ENCODE peak calls at places on chromosomes 6 and 20, in six cellular contexts. E is HCT116, D is breast epithelium, G is transverse colon, Z is stomach, S is GM23338. L is an unnamed sample.

GRCh38 chr6:120272038-120272437 is 922.5 kb upstream of the MAN1A1 start:
- DNase-seq in E (no peak), D (no peak), G (no peak), Z (no peak), S (no peak), L (no peak)

GRCh38 chr20:32168184-32168910 is 39.2 kb downstream of the PLAGL2 start:
- DNase-seq in E (peak), D (no peak), G (no peak), Z (no peak), S (peak), L (peak)

GRCh38 chr6:26232950-26233607 is 131.9 kb upstream of the BTN3A2 start:
- DNase-seq in E (no peak), D (no peak), G (no peak), Z (no peak), S (peak), L (peak)

GRCh38 chr6:4008324-4009047 is 70.5 kb downstream of the FAM217A start:
- DNase-seq in E (peak), D (no peak), G (no peak), Z (no peak), S (peak), L (no peak)

GRCh38 chr20:12318043-12318442 is 400.4 kb downstream of the BTBD3 start:
- DNase-seq in E (no peak), D (no peak), G (no peak), Z (no peak), S (peak), L (no peak)

GRCh38 chr6:113530769-113531168 is 326.4 kb upstream of the MARCKS start:
- DNase-seq in E (no peak), D (no peak), G (no peak), Z (no peak), S (no peak), L (no peak)

GRCh38 chr6:39107034-39107433 is 8.0 kb downstream of the SAYSD1 start:
- DNase-seq in E (no peak), D (no peak), G (no peak), Z (no peak), S (no peak), L (no peak)

GRCh38 chr6:144749263-144749662 is 464.1 kb downstream of the UTRN start:
- DNase-seq in E (no peak), D (no peak), G (no peak), Z (no peak), S (no peak), L (no peak)

GRCh38 chr6:10397756-10398438 is 17.0 kb downstream of the TFAP2A start:
- DNase-seq in E (no peak), D (no peak), G (no peak), Z (no peak), S (no peak), L (peak)

GRCh38 chr6:55528624-55529023 is 50.4 kb downstream of the HMGCLL1 start:
- DNase-seq in E (peak), D (no peak), G (no peak), Z (no peak), S (peak), L (no peak)

GRCh38 chr6:1379810-1380198 is 9.6 kb upstream of the FOXF2 start:
- DNase-seq in E (no peak), D (no peak), G (no peak), Z (no peak), S (no peak), L (no peak)

GRCh38 chr6:1378224-1379025 is 11.0 kb upstream of the FOXF2 start:
- DNase-seq in E (no peak), D (no peak), G (no peak), Z (no peak), S (peak), L (no peak)

GRCh38 chr6:1380625-1381396 is 8.6 kb upstream of the FOXF2 start:
- DNase-seq in E (no peak), D (no peak), G (no peak), Z (no peak), S (no peak), L (no peak)

GRCh38 chr6:1377526-1378223 is 11.7 kb upstream of the FOXF2 start:
- DNase-seq in E (no peak), D (no peak), G (no peak), Z (no peak), S (peak), L (no peak)

GRCh38 chr6:1379026-1379809 is 10.2 kb upstream of the FOXF2 start:
- DNase-seq in E (no peak), D (no peak), G (no peak), Z (no peak), S (no peak), L (peak)
- TF ChIP-seq POLR2AphosphoS5 in E (no peak), D (no peak), G (no peak), Z (no peak), S (no peak), L (no peak)

GRCh38 chr20:33884633-33885032 is 73.5 kb downstream of the CHMP4B start:
- DNase-seq in E (no peak), D (no peak), G (no peak), Z (no peak), S (no peak), L (no peak)
- H3K27ac ChIP-seq in E (no peak), D (no peak), G (no peak), Z (no peak), S (no peak), L (peak)

DNA sequence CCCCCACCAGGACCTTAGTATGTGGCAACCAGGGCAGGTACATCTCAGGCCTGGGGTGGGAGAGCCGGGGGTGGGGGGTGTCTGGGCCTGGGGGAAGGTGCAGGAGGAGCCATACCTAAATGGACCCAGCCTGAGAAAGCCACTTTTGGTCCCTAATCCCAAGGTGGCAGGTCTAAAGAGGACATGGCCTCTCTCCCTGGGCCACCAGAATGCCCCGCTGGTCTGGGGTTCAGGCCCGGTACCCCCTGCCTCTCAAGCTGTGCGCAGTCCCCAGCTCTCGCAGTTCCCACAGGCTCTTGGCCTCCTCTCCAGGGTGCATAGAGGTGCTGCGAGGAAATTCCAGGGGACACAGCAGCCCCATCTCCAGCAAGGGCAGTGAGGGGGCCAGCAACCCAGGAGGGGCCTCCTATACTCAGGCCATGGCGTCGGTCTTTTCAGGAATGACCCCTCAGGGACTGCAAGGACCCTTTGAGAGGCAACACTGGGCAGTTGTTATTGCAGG is 1.1 kb upstream of the AVP start:
- DNase-seq in E (no peak), D (no peak), G (no peak), Z (no peak), S (no peak), L (no peak)
- TF ChIP-seq POLR2AphosphoS5 in E (no peak), D (no peak), G (no peak), Z (no peak), S (no peak), L (no peak)

GRCh38 chr6:11490996-11491395 is 46.6 kb upstream of the TMEM170B start:
- DNase-seq in E (no peak), D (no peak), G (no peak), Z (no peak), S (no peak), L (no peak)
- H3K27ac ChIP-seq in E (no peak), D (no peak), G (no peak), Z (no peak), S (no peak), L (no peak)

GRCh38 chr6:104860221-104860620 is 502 bp upstream of the HACE1 start:
- DNase-seq in E (no peak), D (no peak), G (peak), Z (no peak), S (no peak), L (no peak)

GRCh38 chr6:104855507-104855906 is 4.2 kb downstream of the HACE1 start:
- DNase-seq in E (no peak), D (no peak), G (no peak), Z (no peak), S (no peak), L (no peak)

GRCh38 chr6:104862456-104862855 is 2.7 kb upstream of the HACE1 start:
- DNase-seq in E (no peak), D (no peak), G (no peak), Z (no peak), S (no peak), L (no peak)

GRCh38 chr6:104859225-104860146 is at the start of gene HACE1:
- DNase-seq in E (peak), D (peak), G (peak), Z (peak), S (peak), L (peak)
- TF ChIP-seq POLR2AphosphoS5 in E (peak), D (peak), G (peak), Z (peak), S (peak), L (peak)

GRCh38 chr20:3408251-3408637 is 775 bp upstream of the DNAAF9 start:
- DNase-seq in E (no peak), D (no peak), G (no peak), Z (no peak), S (no peak), L (no peak)
- H3K27ac ChIP-seq in E (peak), D (peak), G (peak), Z (peak), S (peak), L (peak)